ENCODE peak calls at places on chromosome 3, in nine cellular contexts. One of them, this sample, is unnamed.
A peak's percentile ranks its signal among the peaks of the same experiment; 100 is the strongest.

GRCh38 chr3:58383904-58384303 is 49.7 kb downstream of the PDHB start:
- DNase-seq in neural crest cell: no peak
- DNase-seq in HTR-8/SVneo: peak; percentile 80
- DNase-seq in neural progenitor cell: no peak
- DNase-seq in HCT116: peak; percentile 79
- DNase-seq in psoas muscle: no peak
- DNase-seq in nephron progenitor cell: no peak
- DNase-seq in T1000: peak; percentile 77
- DNase-seq in GF-D8: no peak
- DNase-seq in this sample: peak; percentile 42

GRCh38 chr3:43394071-43394501 is 107.7 kb downstream of the SNRK start:
- DNase-seq in HTR-8/SVneo: no peak
- DNase-seq in GF-D8: no peak
- DNase-seq in HCT116: no peak
- DNase-seq in neural crest cell: no peak
- DNase-seq in neural progenitor cell: no peak
- DNase-seq in T1000: no peak
- DNase-seq in nephron progenitor cell: no peak
- DNase-seq in psoas muscle: peak; percentile 74
- DNase-seq in this sample: no peak

GRCh38 chr3:160735801-160736200 is 20.2 kb upstream of the PPM1L start:
- DNase-seq in HTR-8/SVneo: no peak
- DNase-seq in HCT116: no peak
- DNase-seq in neural crest cell: no peak
- DNase-seq in nephron progenitor cell: no peak
- DNase-seq in neural progenitor cell: no peak
- DNase-seq in GF-D8: no peak
- DNase-seq in psoas muscle: no peak
- DNase-seq in T1000: no peak
- DNase-seq in this sample: no peak

GRCh38 chr3:66164155-66164554 is 56.6 kb upstream of the SLC25A26 start:
- DNase-seq in psoas muscle: no peak
- DNase-seq in HTR-8/SVneo: no peak
- DNase-seq in HCT116: no peak
- DNase-seq in GF-D8: no peak
- DNase-seq in nephron progenitor cell: no peak
- DNase-seq in neural crest cell: no peak
- DNase-seq in neural progenitor cell: no peak
- DNase-seq in T1000: no peak
- DNase-seq in this sample: no peak

GRCh38 chr3:5480190-5480589 is 292.7 kb downstream of the EDEM1 start:
- DNase-seq in HCT116: no peak
- DNase-seq in HTR-8/SVneo: no peak
- DNase-seq in neural crest cell: no peak
- DNase-seq in nephron progenitor cell: no peak
- DNase-seq in GF-D8: no peak
- DNase-seq in neural progenitor cell: no peak
- DNase-seq in psoas muscle: no peak
- DNase-seq in T1000: no peak
- DNase-seq in this sample: no peak

GRCh38 chr3:14925729-14926591 is 21.4 kb upstream of the NR2C2 start:
- DNase-seq in neural crest cell: peak; percentile 38
- DNase-seq in psoas muscle: no peak
- DNase-seq in GF-D8: no peak
- DNase-seq in neural progenitor cell: peak; percentile 80
- DNase-seq in HTR-8/SVneo: peak; percentile 67
- DNase-seq in nephron progenitor cell: peak; percentile 37
- DNase-seq in T1000: peak; percentile 17
- DNase-seq in HCT116: peak; percentile 66
- DNase-seq in this sample: no peak

GRCh38 chr3:34053631-34054030 is 255.2 kb downstream of the PDCD6IP start:
- DNase-seq in neural crest cell: no peak
- DNase-seq in psoas muscle: no peak
- DNase-seq in nephron progenitor cell: no peak
- DNase-seq in HTR-8/SVneo: no peak
- DNase-seq in HCT116: no peak
- DNase-seq in neural progenitor cell: no peak
- DNase-seq in T1000: no peak
- DNase-seq in GF-D8: no peak
- DNase-seq in this sample: no peak

GRCh38 chr3:156140196-156140595 is 19.8 kb downstream of the KCNAB1 start:
- DNase-seq in GF-D8: no peak
- DNase-seq in neural progenitor cell: no peak
- DNase-seq in psoas muscle: no peak
- DNase-seq in T1000: no peak
- DNase-seq in neural crest cell: no peak
- DNase-seq in HCT116: no peak
- DNase-seq in HTR-8/SVneo: no peak
- DNase-seq in nephron progenitor cell: no peak
- DNase-seq in this sample: no peak

GRCh38 chr3:141262306-141262705 is 30.7 kb downstream of the PXYLP1 start:
- DNase-seq in neural crest cell: no peak
- DNase-seq in HTR-8/SVneo: no peak
- DNase-seq in T1000: no peak
- DNase-seq in neural progenitor cell: no peak
- DNase-seq in HCT116: no peak
- DNase-seq in nephron progenitor cell: no peak
- DNase-seq in GF-D8: no peak
- DNase-seq in psoas muscle: no peak
- DNase-seq in this sample: peak; percentile 54

GRCh38 chr3:143897558-143898305 is 49.5 kb upstream of the SLC9A9 start:
- DNase-seq in HTR-8/SVneo: no peak
- DNase-seq in neural progenitor cell: peak; percentile 47
- DNase-seq in nephron progenitor cell: no peak
- DNase-seq in psoas muscle: no peak
- DNase-seq in GF-D8: no peak
- DNase-seq in T1000: no peak
- DNase-seq in HCT116: no peak
- DNase-seq in neural crest cell: no peak
- DNase-seq in this sample: no peak

GRCh38 chr3:73493543-73494314 is 131.0 kb downstream of the PDZRN3 start:
- DNase-seq in neural crest cell: no peak
- DNase-seq in nephron progenitor cell: no peak
- DNase-seq in psoas muscle: no peak
- DNase-seq in HCT116: no peak
- DNase-seq in HTR-8/SVneo: no peak
- DNase-seq in GF-D8: no peak
- DNase-seq in neural progenitor cell: no peak
- DNase-seq in T1000: peak; percentile 18
- DNase-seq in this sample: no peak

GRCh38 chr3:113912551-113913246 is 35.1 kb upstream of the ZDHHC23 start:
- DNase-seq in psoas muscle: no peak
- DNase-seq in HTR-8/SVneo: peak; percentile 59
- DNase-seq in T1000: no peak
- DNase-seq in nephron progenitor cell: no peak
- DNase-seq in GF-D8: no peak
- DNase-seq in neural crest cell: no peak
- DNase-seq in neural progenitor cell: peak; percentile 73
- DNase-seq in HCT116: peak; percentile 68
- DNase-seq in this sample: no peak

GRCh38 chr3:62870321-62870720 is 4.9 kb downstream of the CADPS start:
- DNase-seq in HCT116: no peak
- DNase-seq in T1000: no peak
- DNase-seq in GF-D8: no peak
- DNase-seq in HTR-8/SVneo: no peak
- DNase-seq in neural progenitor cell: no peak
- DNase-seq in psoas muscle: no peak
- DNase-seq in neural crest cell: no peak
- DNase-seq in nephron progenitor cell: no peak
- DNase-seq in this sample: no peak

GRCh38 chr3:52479876-52480575 is 15.1 kb upstream of the STAB1 start:
- DNase-seq in neural crest cell: no peak
- DNase-seq in GF-D8: no peak
- DNase-seq in neural progenitor cell: no peak
- DNase-seq in T1000: no peak
- DNase-seq in HCT116: no peak
- DNase-seq in psoas muscle: peak; percentile 52
- DNase-seq in HTR-8/SVneo: no peak
- DNase-seq in nephron progenitor cell: no peak
- DNase-seq in this sample: no peak

GRCh38 chr3:11499144-11499543 is 144.6 kb downstream of the VGLL4 start:
- DNase-seq in T1000: no peak
- DNase-seq in GF-D8: no peak
- DNase-seq in neural progenitor cell: no peak
- DNase-seq in HCT116: no peak
- DNase-seq in neural crest cell: no peak
- DNase-seq in HTR-8/SVneo: peak; percentile 63
- DNase-seq in nephron progenitor cell: no peak
- DNase-seq in psoas muscle: no peak
- DNase-seq in this sample: no peak

GRCh38 chr3:11593318-11594034 is 50.2 kb downstream of the VGLL4 start:
- DNase-seq in nephron progenitor cell: no peak
- DNase-seq in HCT116: no peak
- DNase-seq in T1000: no peak
- DNase-seq in psoas muscle: no peak
- DNase-seq in neural crest cell: no peak
- DNase-seq in neural progenitor cell: peak; percentile 39
- DNase-seq in GF-D8: no peak
- DNase-seq in HTR-8/SVneo: no peak
- DNase-seq in this sample: no peak

GRCh38 chr3:115217678-115218451 is 70.8 kb upstream of the ZBTB20 start:
- DNase-seq in GF-D8: no peak
- DNase-seq in psoas muscle: no peak
- DNase-seq in HCT116: peak; percentile 42
- DNase-seq in HTR-8/SVneo: peak; percentile 29
- DNase-seq in nephron progenitor cell: peak; percentile 42
- DNase-seq in T1000: peak; percentile 13
- DNase-seq in neural progenitor cell: peak; percentile 70
- DNase-seq in neural crest cell: peak; percentile 55
- DNase-seq in this sample: no peak

GRCh38 chr3:33834117-33834495 is 35.7 kb downstream of the PDCD6IP start:
- DNase-seq in psoas muscle: no peak
- DNase-seq in neural crest cell: no peak
- DNase-seq in GF-D8: no peak
- DNase-seq in T1000: no peak
- DNase-seq in neural progenitor cell: no peak
- DNase-seq in HCT116: no peak
- DNase-seq in HTR-8/SVneo: no peak
- DNase-seq in nephron progenitor cell: no peak
- DNase-seq in this sample: no peak

GRCh38 chr3:51057111-51057510 is 328.0 kb upstream of the MANF start:
- DNase-seq in HCT116: no peak
- DNase-seq in neural progenitor cell: no peak
- DNase-seq in T1000: no peak
- DNase-seq in GF-D8: no peak
- DNase-seq in neural crest cell: no peak
- DNase-seq in psoas muscle: no peak
- DNase-seq in nephron progenitor cell: no peak
- DNase-seq in HTR-8/SVneo: no peak
- DNase-seq in this sample: no peak

GRCh38 chr3:179451335-179452165 is at the start of gene GNB4:
- DNase-seq in HTR-8/SVneo: peak; percentile 78
- DNase-seq in T1000: peak; percentile 73
- DNase-seq in neural crest cell: peak; percentile 71
- DNase-seq in nephron progenitor cell: peak; percentile 87
- DNase-seq in neural progenitor cell: peak; percentile 91
- DNase-seq in GF-D8: peak; percentile 84
- DNase-seq in HCT116: no peak
- DNase-seq in psoas muscle: peak; percentile 83
- DNase-seq in this sample: peak; percentile 82

This sample was measured in tibial artery.